ENCODE peak calls at places on chromosomes 1 and 21, in eight cellular contexts. B is ovary, T is psoas muscle, J is nephron progenitor cell, N is GM06990, V is type B pancreatic cell, Z is GM20000, F is K562. G is an unnamed sample.

GRCh38 chr1:19938502-19938901 is 15.1 kb upstream of the PLA2G2E start:
- DNase-seq in B (no peak), T (no peak), J (no peak), N (no peak), V (no peak), Z (no peak), F (no peak), G (no peak)

GRCh38 chr1:22117238-22117637 is 25.7 kb downstream of the WNT4 start:
- DNase-seq in B (no peak), T (no peak), J (no peak), N (no peak), V (no peak), Z (no peak), F (no peak), G (no peak)

GRCh38 chr1:73913025-73913424 is 285.0 kb downstream of the LRRIQ3 start:
- DNase-seq in B (no peak), T (no peak), J (no peak), N (no peak), V (no peak), Z (no peak), F (no peak), G (no peak)

GRCh38 chr1:153849487-153850185 is 73.1 kb downstream of the GATAD2B start:
- DNase-seq in B (no peak), T (no peak), J (no peak), N (peak), V (no peak), Z (peak), F (no peak), G (no peak)

GRCh38 chr1:151980287-151981177 is 13.1 kb downstream of the S100A10 start:
- DNase-seq in B (no peak), T (peak), J (no peak), N (no peak), V (no peak), Z (no peak), F (no peak), G (no peak)

GRCh38 chr1:118337346-118337745 is 152.3 kb upstream of the SPAG17 start:
- DNase-seq in B (no peak), T (no peak), J (no peak), N (no peak), V (no peak), Z (no peak), F (no peak), G (no peak)

GRCh38 chr21:34343347-34344057 is 20.3 kb upstream of the KCNE2 start:
- DNase-seq in B (no peak), T (no peak), J (no peak), N (no peak), V (no peak), Z (no peak), F (no peak), G (no peak)

GRCh38 chr1:235642021-235642942 is 7.3 kb downstream of the GNG4 start:
- DNase-seq in B (no peak), T (no peak), J (no peak), N (peak), V (peak), Z (peak), F (peak), G (peak)

GRCh38 chr21:44800971-44801467 is 601 bp downstream of the UBE2G2 start:
- DNase-seq in B (no peak), T (no peak), J (peak), N (no peak), V (no peak), Z (peak), F (peak), G (no peak)

GRCh38 chr1:101237229-101237837 is 514 bp downstream of the S1PR1 start:
- DNase-seq in B (no peak), T (no peak), J (peak), N (no peak), V (no peak), Z (peak), F (no peak), G (no peak)

GRCh38 chr1:15215116-15215515 is 31.9 kb upstream of the FHAD1 start:
- DNase-seq in B (peak), T (no peak), J (no peak), N (no peak), V (no peak), Z (no peak), F (no peak), G (no peak)

GRCh38 chr1:85428471-85429077 is 36.4 kb downstream of the DDAH1 start:
- DNase-seq in B (no peak), T (no peak), J (no peak), N (no peak), V (no peak), Z (no peak), F (no peak), G (no peak)

GRCh38 chr1:107153033-107153432 is 12.2 kb downstream of the NTNG1 start:
- DNase-seq in B (no peak), T (no peak), J (no peak), N (peak), V (no peak), Z (no peak), F (no peak), G (no peak)

GRCh38 chr1:206589206-206589605 is 23.1 kb downstream of the EIF2D start:
- DNase-seq in B (peak), T (no peak), J (no peak), N (no peak), V (no peak), Z (no peak), F (no peak), G (no peak)

GRCh38 chr1:81780705-81781454 is 19.9 kb upstream of the ADGRL2 start:
- DNase-seq in B (no peak), T (no peak), J (no peak), N (no peak), V (no peak), Z (no peak), F (no peak), G (no peak)

GRCh38 chr1:32681501-32681900 is 21.1 kb downstream of the SYNC start:
- DNase-seq in B (no peak), T (no peak), J (no peak), N (no peak), V (no peak), Z (no peak), F (no peak), G (no peak)

GRCh38 chr1:227316941-227317540 is 1.3 kb downstream of the CDC42BPA start:
- DNase-seq in B (no peak), T (no peak), J (no peak), N (no peak), V (no peak), Z (no peak), F (no peak), G (no peak)

GRCh38 chr1:227318003-227318851 is at the start of gene CDC42BPA:
- DNase-seq in B (peak), T (peak), J (peak), N (peak), V (peak), Z (peak), F (peak), G (peak)

GRCh38 chr1:227317541-227318002 is 720 bp downstream of the CDC42BPA start:
- DNase-seq in B (peak), T (peak), J (peak), N (no peak), V (peak), Z (peak), F (peak), G (no peak)

GRCh38 chr1:227320476-227320875 is 2.2 kb upstream of the CDC42BPA start:
- DNase-seq in B (no peak), T (no peak), J (no peak), N (no peak), V (no peak), Z (no peak), F (no peak), G (peak)

DNA sequence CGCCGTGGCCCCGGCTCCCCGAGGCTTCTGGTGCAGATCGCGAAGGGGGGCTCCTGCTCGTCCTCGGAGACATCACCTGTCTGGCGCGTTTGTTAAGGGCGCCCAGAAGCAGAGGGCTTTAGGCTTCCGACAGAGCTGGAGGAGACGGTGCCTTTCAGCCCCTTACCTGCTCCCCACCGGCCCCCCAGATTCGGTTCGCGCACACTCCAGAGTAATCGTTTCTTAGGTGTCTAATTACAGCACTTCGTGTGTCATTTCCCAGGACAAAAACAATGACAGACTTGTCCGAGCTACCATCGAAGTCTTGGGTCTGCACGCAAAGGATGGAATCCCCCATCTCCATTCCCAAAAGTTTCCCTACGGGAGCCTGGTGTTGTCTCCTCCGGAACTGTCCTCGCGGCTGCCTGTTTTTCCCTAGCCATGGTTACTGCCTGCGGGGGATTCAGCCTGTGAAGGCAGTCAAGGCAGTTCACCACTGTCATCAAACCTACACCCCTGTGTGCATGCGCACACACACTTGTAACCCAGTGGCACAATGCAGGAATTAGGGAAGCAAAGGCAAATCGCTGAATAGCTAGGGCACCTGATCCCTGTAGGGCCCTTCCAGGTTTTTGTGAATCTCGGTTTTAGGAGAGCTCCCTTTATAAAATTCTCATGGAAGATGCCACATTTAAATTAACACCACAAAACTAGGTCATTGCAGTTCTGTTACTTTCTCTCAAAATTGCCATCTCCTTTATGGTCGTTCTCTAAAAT is 738 bp upstream of the CDC42BPA start:
- DNase-seq in B (peak), T (peak), J (peak), N (no peak), V (no peak), Z (no peak), F (peak), G (peak)
- TF ChIP-seq CTCF in B (no peak), T (no peak), J (no peak), N (no peak), V (no peak), Z (no peak), F (peak), G (no peak)

DNA sequence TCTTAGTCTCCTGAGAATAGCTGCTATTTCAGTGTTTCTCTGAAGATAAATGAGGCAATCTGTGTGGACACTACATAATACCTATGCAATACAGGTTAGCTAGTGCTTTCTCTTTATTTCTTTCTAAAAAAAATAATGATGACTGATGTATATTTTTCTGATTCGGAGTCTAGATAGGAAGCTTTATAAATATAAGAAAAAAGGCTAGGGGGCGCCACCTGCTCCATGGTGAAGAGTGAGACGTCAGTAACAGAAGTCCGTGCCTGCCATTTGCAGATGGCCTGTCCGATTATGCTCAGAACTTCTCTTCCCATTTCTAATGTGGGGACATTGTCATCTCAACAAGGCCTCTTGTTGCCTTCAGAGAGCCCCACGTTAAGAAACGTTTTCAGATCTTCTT is 26.4 kb downstream of the QSOX1 start:
- DNase-seq in B (no peak), T (no peak), J (peak), N (no peak), V (no peak), Z (no peak), F (peak), G (no peak)
- TF ChIP-seq CTCF in B (no peak), T (peak), J (peak), N (peak), V (peak), Z (no peak), F (peak), G (no peak)

GRCh38 chr21:32539378-32539777 is 45.9 kb downstream of the TCP10L start:
- DNase-seq in B (no peak), T (no peak), J (no peak), N (no peak), V (no peak), Z (no peak), F (no peak), G (no peak)

GRCh38 chr21:32544697-32545096 is 40.6 kb downstream of the TCP10L start:
- DNase-seq in B (no peak), T (no peak), J (no peak), N (no peak), V (no peak), Z (no peak), F (no peak), G (no peak)

GRCh38 chr21:32547018-32547417 is 38.3 kb downstream of the TCP10L start:
- DNase-seq in B (no peak), T (no peak), J (no peak), N (no peak), V (no peak), Z (no peak), F (peak), G (no peak)

GRCh38 chr21:32545948-32546441 is 39.3 kb downstream of the TCP10L start:
- DNase-seq in B (no peak), T (no peak), J (no peak), N (no peak), V (no peak), Z (no peak), F (peak), G (no peak)

GRCh38 chr21:32543975-32544374 is 41.3 kb downstream of the TCP10L start:
- DNase-seq in B (no peak), T (no peak), J (no peak), N (no peak), V (no peak), Z (no peak), F (no peak), G (no peak)
- TF ChIP-seq CTCF in B (no peak), T (no peak), J (no peak), N (no peak), V (no peak), Z (no peak), F (no peak), G (no peak)

GRCh38 chr1:53557369-53557768 is 98.2 kb downstream of the DMRTB1 start:
- DNase-seq in B (no peak), T (no peak), J (no peak), N (no peak), V (no peak), Z (no peak), F (no peak), G (no peak)
- TF ChIP-seq CTCF in B (no peak), T (no peak), J (no peak), N (no peak), V (no peak), Z (no peak), F (no peak), G (no peak)

DNA sequence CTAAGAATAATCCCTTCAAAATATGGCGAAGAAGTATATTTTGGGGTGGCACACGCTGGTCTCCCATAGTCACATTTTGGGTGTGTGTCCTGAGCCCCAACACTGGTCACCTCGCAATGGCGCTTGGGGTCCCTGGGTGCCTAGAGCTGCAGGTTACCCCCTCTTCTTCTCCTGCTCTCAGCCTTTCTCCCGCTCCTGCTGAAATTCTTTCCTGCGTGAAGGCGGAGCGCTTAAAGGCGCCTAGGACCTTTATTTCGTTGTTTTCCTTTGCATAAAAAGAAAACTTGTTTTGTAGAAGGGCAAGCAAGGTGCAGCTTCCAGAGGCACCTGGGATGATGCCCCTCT is 339 bp upstream of the PIK3CD start:
- DNase-seq in B (no peak), T (no peak), J (no peak), N (no peak), V (no peak), Z (no peak), F (no peak), G (no peak)
- TF ChIP-seq CTCF in B (no peak), T (no peak), J (no peak), N (no peak), V (no peak), Z (no peak), F (no peak), G (no peak)

GRCh38 chr1:200409761-200410565 is at the start of gene ZNF281:
- DNase-seq in B (peak), T (peak), J (peak), N (peak), V (peak), Z (peak), F (peak), G (peak)
- TF ChIP-seq CTCF in B (no peak), T (no peak), J (no peak), N (no peak), V (no peak), Z (no peak), F (no peak), G (no peak)

DNA sequence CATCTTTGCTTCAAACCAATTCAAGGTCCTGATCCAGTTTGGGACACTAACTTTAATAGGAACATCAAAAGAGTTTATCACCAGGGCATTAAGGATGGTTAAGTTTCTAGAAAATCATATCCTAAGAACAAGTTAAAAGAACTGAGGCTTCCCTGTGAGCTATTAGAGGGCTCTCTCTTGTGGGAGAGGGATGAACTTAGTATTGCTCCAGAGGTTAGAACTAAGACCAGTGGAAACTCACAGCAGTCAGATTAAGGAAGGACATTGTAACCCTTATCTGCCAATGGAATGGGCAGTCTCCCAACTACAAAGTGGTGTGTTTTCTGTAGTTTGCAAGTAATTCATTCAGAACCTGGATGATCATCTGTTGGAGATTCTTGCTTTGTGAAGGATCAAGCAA is 36.8 kb downstream of the UBE2U start:
- DNase-seq in B (no peak), T (no peak), J (no peak), N (no peak), V (no peak), Z (no peak), F (no peak), G (no peak)
- TF ChIP-seq CTCF in B (no peak), T (no peak), J (no peak), N (no peak), V (no peak), Z (no peak), F (no peak), G (no peak)

GRCh38 chr21:46325073-46325912 is 1.3 kb downstream of the PCNT start:
- DNase-seq in B (peak), T (peak), J (peak), N (peak), V (peak), Z (peak), F (peak), G (peak)
- TF ChIP-seq CTCF in B (no peak), T (peak), J (no peak), N (peak), V (peak), Z (no peak), F (peak), G (no peak)

GRCh38 chr1:96598416-96599168 is 123.0 kb upstream of the PTBP2 start:
- DNase-seq in B (no peak), T (no peak), J (no peak), N (no peak), V (no peak), Z (no peak), F (no peak), G (no peak)

GRCh38 chr1:96596226-96596625 is 125.4 kb upstream of the PTBP2 start:
- DNase-seq in B (no peak), T (no peak), J (peak), N (no peak), V (no peak), Z (peak), F (peak), G (no peak)
- TF ChIP-seq CTCF in B (no peak), T (peak), J (peak), N (peak), V (peak), Z (peak), F (peak), G (no peak)

GRCh38 chr1:65435987-65436386 is 15.5 kb downstream of the LEPR start:
- DNase-seq in B (no peak), T (no peak), J (no peak), N (no peak), V (no peak), Z (no peak), F (no peak), G (no peak)

GRCh38 chr1:65434760-65435159 is 14.3 kb downstream of the LEPR start:
- DNase-seq in B (no peak), T (no peak), J (no peak), N (no peak), V (no peak), Z (no peak), F (no peak), G (no peak)

GRCh38 chr1:65432918-65433317 is 12.4 kb downstream of the LEPR start:
- DNase-seq in B (no peak), T (no peak), J (no peak), N (no peak), V (no peak), Z (no peak), F (no peak), G (no peak)

GRCh38 chr1:65431111-65431705 is 10.7 kb downstream of the LEPR start:
- DNase-seq in B (no peak), T (no peak), J (no peak), N (no peak), V (no peak), Z (peak), F (peak), G (no peak)

GRCh38 chr1:65434255-65434654 is 13.8 kb downstream of the LEPR start:
- DNase-seq in B (no peak), T (no peak), J (no peak), N (no peak), V (no peak), Z (no peak), F (no peak), G (no peak)
- TF ChIP-seq CTCF in B (no peak), T (no peak), J (no peak), N (no peak), V (peak), Z (no peak), F (no peak), G (no peak)